ENCODE peak calls at places on chromosomes 12 and 14, in ten cellular contexts. E, V, Y, G, B, R, D, T, S and A are unnamed samples.

GRCh38 chr12:3446653-3447270 is 44.2 kb upstream of the PRMT8 start:
- DNase-seq in E (no peak), V (no peak), Y (no peak), G (no peak), B (no peak), R (no peak), D (no peak), T (no peak), S (no peak), A (no peak)

GRCh38 chr12:132285991-132286681 is 43.3 kb downstream of the GALNT9 start:
- DNase-seq in E (peak), V (peak), Y (peak), G (peak), B (peak), R (no peak), D (peak), T (no peak), S (peak), A (no peak)

GRCh38 chr12:19915392-19916192 is 452.7 kb upstream of the PDE3A start:
- DNase-seq in E (peak), V (no peak), Y (no peak), G (peak), B (peak), R (no peak), D (peak), T (peak), S (no peak), A (peak)

GRCh38 chr14:22650960-22651521 is 6.9 kb upstream of the OR6J1 start:
- DNase-seq in E (peak), V (no peak), Y (no peak), G (no peak), B (peak), R (no peak), D (no peak), T (peak), S (no peak), A (no peak)

GRCh38 chr12:114774181-114774580 is 90.2 kb upstream of the TBX3 start:
- DNase-seq in E (peak), V (no peak), Y (no peak), G (peak), B (peak), R (no peak), D (peak), T (peak), S (no peak), A (no peak)

GRCh38 chr14:94021416-94022157 is 4.6 kb upstream of the OTUB2 start:
- DNase-seq in E (peak), V (peak), Y (no peak), G (no peak), B (no peak), R (no peak), D (no peak), T (no peak), S (no peak), A (no peak)

GRCh38 chr12:92942905-92943304 is 13.8 kb upstream of the EEA1 start:
- DNase-seq in E (peak), V (no peak), Y (peak), G (peak), B (peak), R (no peak), D (peak), T (no peak), S (no peak), A (no peak)

GRCh38 chr14:87492556-87492955 is 500.4 kb downstream of the GALC start:
- DNase-seq in E (no peak), V (no peak), Y (no peak), G (no peak), B (no peak), R (no peak), D (no peak), T (no peak), S (no peak), A (no peak)

GRCh38 chr12:65533177-65533883 is 254.8 kb downstream of the MSRB3 start:
- DNase-seq in E (peak), V (no peak), Y (no peak), G (peak), B (peak), R (no peak), D (peak), T (peak), S (no peak), A (no peak)

GRCh38 chr12:6810758-6811157 is 10.9 kb upstream of the GPR162 start:
- DNase-seq in E (no peak), V (no peak), Y (no peak), G (no peak), B (no peak), R (no peak), D (no peak), T (no peak), S (no peak), A (no peak)

DNA sequence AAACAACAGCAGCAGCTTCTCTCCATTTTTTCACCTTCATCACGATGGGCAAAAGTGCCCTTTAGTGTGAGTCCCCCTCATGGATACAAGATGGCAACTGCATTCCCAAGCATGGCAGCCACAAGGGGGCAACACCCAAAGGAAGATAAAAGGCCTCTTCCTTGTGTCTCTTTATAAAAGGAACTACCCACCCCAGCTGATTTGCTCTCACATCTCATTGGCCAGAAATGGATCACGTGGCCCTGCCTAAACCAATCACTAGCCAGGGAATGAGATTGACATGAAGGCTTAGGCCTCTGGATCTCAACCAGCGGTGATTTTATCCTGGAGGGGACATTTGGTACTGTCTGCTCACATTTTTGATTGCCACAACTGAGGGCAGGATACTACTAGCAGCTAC is 21.9 kb upstream of the IFT81 start:
- DNase-seq in E (peak), V (no peak), Y (no peak), G (peak), B (peak), R (no peak), D (peak), T (peak), S (peak), A (peak)
- TF ChIP-seq CTCF in E (peak), V (peak), Y (peak), G (peak), B (peak), R (peak), D (peak), T (peak), S (peak), A (no peak)

DNA sequence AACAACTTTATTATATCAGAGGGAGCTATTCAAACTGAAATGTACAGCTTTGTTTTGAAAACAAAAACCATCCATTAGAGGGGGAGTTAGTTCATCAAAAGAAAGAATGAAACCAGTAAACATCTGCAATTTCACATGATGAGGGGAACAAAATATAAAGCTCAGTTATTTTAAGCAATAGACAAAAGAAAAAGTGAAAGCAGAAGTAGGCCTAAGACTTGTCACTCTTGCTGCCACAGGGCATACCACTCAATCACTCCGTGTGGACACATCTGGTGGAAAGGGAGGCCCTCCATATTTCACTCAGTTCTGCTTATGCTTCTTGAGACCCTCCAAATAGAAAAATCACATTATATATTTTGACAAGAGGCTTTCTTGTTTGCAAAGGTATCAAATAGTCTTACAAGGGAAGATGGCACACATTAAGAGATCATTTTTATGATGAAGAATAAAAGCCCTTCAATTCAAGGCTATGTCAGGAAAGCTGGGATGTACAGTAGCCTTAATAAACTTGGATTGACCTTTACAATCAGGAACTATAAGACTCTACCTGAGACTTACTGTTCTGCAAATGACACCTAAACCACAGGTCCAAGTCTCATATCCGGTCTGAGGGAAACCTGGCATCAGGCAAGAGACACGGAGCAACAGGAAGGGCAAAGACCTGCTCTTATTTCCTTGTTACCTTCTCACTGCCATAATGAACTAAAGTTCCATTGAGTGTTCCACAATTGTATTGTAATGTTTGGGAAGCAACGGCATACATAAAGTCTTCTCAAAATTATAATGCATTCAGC is 222.5 kb upstream of the GRIP1 start:
- DNase-seq in E (no peak), V (no peak), Y (no peak), G (no peak), B (no peak), R (no peak), D (no peak), T (no peak), S (no peak), A (no peak)
- H3K4me3 ChIP-seq in E (no peak), V (no peak), Y (no peak), G (no peak), B (no peak), R (no peak), D (no peak), T (no peak), S (no peak), A (no peak)

GRCh38 chr12:91276529-91276928 is 93.9 kb upstream of the DCN start:
- DNase-seq in E (no peak), V (no peak), Y (no peak), G (no peak), B (no peak), R (no peak), D (peak), T (no peak), S (no peak), A (no peak)

GRCh38 chr12:91272456-91273063 is 89.9 kb upstream of the DCN start:
- DNase-seq in E (no peak), V (peak), Y (no peak), G (peak), B (peak), R (no peak), D (no peak), T (no peak), S (no peak), A (no peak)

GRCh38 chr12:91274886-91275285 is 92.3 kb upstream of the DCN start:
- DNase-seq in E (peak), V (no peak), Y (peak), G (peak), B (peak), R (no peak), D (peak), T (no peak), S (peak), A (peak)

GRCh38 chr12:91273542-91273941 is 90.9 kb upstream of the DCN start:
- DNase-seq in E (no peak), V (no peak), Y (no peak), G (peak), B (peak), R (no peak), D (no peak), T (no peak), S (no peak), A (peak)
- TF ChIP-seq CTCF in E (no peak), V (no peak), Y (no peak), G (no peak), B (no peak), R (no peak), D (no peak), T (no peak), S (no peak), A (no peak)

GRCh38 chr14:32435411-32435810 is 106.3 kb downstream of the AKAP6 start:
- DNase-seq in E (no peak), V (no peak), Y (no peak), G (no peak), B (no peak), R (no peak), D (no peak), T (no peak), S (no peak), A (no peak)

GRCh38 chr14:32434180-32434579 is 105.1 kb downstream of the AKAP6 start:
- DNase-seq in E (no peak), V (no peak), Y (no peak), G (no peak), B (no peak), R (no peak), D (no peak), T (no peak), S (no peak), A (no peak)

GRCh38 chr14:32430326-32430725 is 101.2 kb downstream of the AKAP6 start:
- DNase-seq in E (peak), V (no peak), Y (no peak), G (peak), B (no peak), R (no peak), D (peak), T (no peak), S (no peak), A (no peak)

GRCh38 chr14:32434880-32435279 is 105.8 kb downstream of the AKAP6 start:
- DNase-seq in E (no peak), V (no peak), Y (no peak), G (no peak), B (no peak), R (no peak), D (no peak), T (no peak), S (no peak), A (no peak)

GRCh38 chr14:32432813-32433538 is 103.9 kb downstream of the AKAP6 start:
- DNase-seq in E (no peak), V (no peak), Y (no peak), G (no peak), B (peak), R (no peak), D (no peak), T (no peak), S (no peak), A (no peak)
- H3K4me3 ChIP-seq in E (peak), V (peak), Y (no peak), G (no peak), B (no peak), R (peak), D (no peak), T (no peak), S (no peak), A (no peak)